ENCODE peak calls at places on chromosomes 1 and 21, in six cellular contexts. C, I, H, L, B and O are unnamed samples.

GRCh38 chr21:36811762-36812161 is 112.8 kb downstream of the SIM2 start:
- DNase-seq in C (no peak), B (no peak), H (no peak), L (no peak), I (no peak), O (no peak)

GRCh38 chr1:187646536-187647128 is 817.9 kb downstream of the PLA2G4A start:
- DNase-seq in B (no peak), H (no peak), C (no peak), I (no peak), L (no peak), O (no peak)

GRCh38 chr1:31791131-31791858 is 24.5 kb downstream of the SPOCD1 start:
- DNase-seq in I (no peak), C (no peak), H (no peak), B (no peak), L (no peak), O (no peak)

GRCh38 chr1:39694026-39694425 is 2.8 kb upstream of the HPCAL4 start:
- DNase-seq in H (no peak), B (no peak), L (no peak), C (no peak), I (no peak), O (no peak)

GRCh38 chr1:156117414-156118174 is 3.1 kb downstream of the LMNA start:
- DNase-seq in L (no peak), H (no peak), C (no peak), I (no peak), B (no peak), O (no peak)

GRCh38 chr1:192877283-192877886 is 68.5 kb downstream of the RGS2 start:
- DNase-seq in L (no peak), I (no peak), C (no peak), H (no peak), B (no peak), O (no peak)

GRCh38 chr1:39395357-39395831 is 96.0 kb upstream of the BMP8A start:
- DNase-seq in I (peak), C (no peak), H (peak), L (no peak), B (no peak), O (peak)

GRCh38 chr1:84268346-84268745 is 33.2 kb upstream of the SAMD13 start:
- DNase-seq in C (no peak), H (no peak), L (no peak), B (no peak), I (no peak), O (no peak)

GRCh38 chr1:87236585-87236984 is 92.1 kb upstream of the LMO4 start:
- DNase-seq in H (no peak), C (no peak), I (no peak), L (no peak), B (no peak), O (no peak)

GRCh38 chr1:6922096-6922931 is 137.1 kb downstream of the CAMTA1 start:
- DNase-seq in C (peak), I (no peak), H (peak), L (peak), B (no peak), O (no peak)

GRCh38 chr1:186503210-186503609 is 42.3 kb upstream of the PDC start:
- DNase-seq in L (no peak), H (no peak), I (no peak), C (no peak), B (no peak), O (no peak)

GRCh38 chr1:228287541-228288425 is 79.9 kb downstream of the OBSCN start:
- DNase-seq in I (no peak), H (no peak), B (no peak), L (no peak), C (peak), O (no peak)

GRCh38 chr1:154719586-154720327 is 111.8 kb upstream of the ADAR start:
- DNase-seq in I (no peak), H (no peak), L (no peak), B (no peak), C (no peak), O (no peak)

GRCh38 chr1:24721533-24721932 is 23.7 kb upstream of the CLIC4 start:
- DNase-seq in B (no peak), L (no peak), C (no peak), I (no peak), H (no peak), O (no peak)

GRCh38 chr1:24558902-24559791 is 3.3 kb downstream of the NCMAP start:
- DNase-seq in C (no peak), H (peak), I (peak), B (no peak), L (peak), O (peak)

GRCh38 chr1:8031176-8031785 is 5.2 kb upstream of the ERRFI1 start:
- DNase-seq in B (no peak), H (no peak), C (no peak), I (no peak), L (no peak), O (no peak)

GRCh38 chr1:200373811-200374231 is 36.0 kb downstream of the ZNF281 start:
- DNase-seq in C (no peak), I (no peak), L (no peak), B (no peak), H (no peak), O (no peak)

GRCh38 chr1:213409971-213410370 is 358.9 kb downstream of the RPS6KC1 start:
- DNase-seq in H (no peak), C (no peak), B (no peak), I (no peak), L (no peak), O (no peak)

GRCh38 chr21:38273745-38274544 is 17.2 kb downstream of the KCNJ15 start:
- DNase-seq in L (no peak), C (no peak), B (no peak), I (no peak), H (no peak), O (no peak)

GRCh38 chr1:59673575-59674467 is 140.9 kb upstream of the HOOK1 start:
- DNase-seq in I (no peak), B (no peak), C (no peak), L (peak), H (peak), O (peak)

GRCh38 chr1:36109041-36109679 is 15.9 kb downstream of the COL8A2 start:
- DNase-seq in H (no peak), L (no peak), I (no peak), B (no peak), C (no peak), O (peak)

GRCh38 chr1:235948774-235949427 is 82.2 kb upstream of the LYST start:
- DNase-seq in B (no peak), H (peak), I (no peak), C (no peak), L (no peak), O (no peak)

GRCh38 chr21:24014381-24014780 is 1592.9 kb downstream of the MRPL39 start:
- DNase-seq in L (no peak), B (no peak), I (no peak), C (no peak), H (no peak), O (no peak)

GRCh38 chr1:24742090-24742938 is 2.9 kb upstream of the CLIC4 start:
- DNase-seq in H (peak), B (no peak), L (peak), I (no peak), C (no peak), O (no peak)

GRCh38 chr1:63773815-63774616 is at the start of gene ROR1:
- DNase-seq in C (peak), B (peak), H (peak), I (peak), L (peak), O (peak)

GRCh38 chr21:25501996-25502665 is 105.2 kb downstream of the MRPL39 start:
- DNase-seq in C (no peak), H (no peak), L (no peak), I (no peak), B (no peak), O (no peak)

GRCh38 chr1:93317207-93317606 is 28.5 kb upstream of the DR1 start:
- DNase-seq in B (no peak), I (no peak), H (no peak), C (peak), L (peak), O (no peak)

GRCh38 chr1:58931761-58932160 is 147.9 kb upstream of the JUN start:
- DNase-seq in H (no peak), I (no peak), C (no peak), B (no peak), L (no peak), O (no peak)

GRCh38 chr1:7482772-7483495 is 288.2 kb upstream of the VAMP3 start:
- DNase-seq in I (no peak), H (no peak), C (no peak), L (no peak), B (no peak), O (no peak)

DNA sequence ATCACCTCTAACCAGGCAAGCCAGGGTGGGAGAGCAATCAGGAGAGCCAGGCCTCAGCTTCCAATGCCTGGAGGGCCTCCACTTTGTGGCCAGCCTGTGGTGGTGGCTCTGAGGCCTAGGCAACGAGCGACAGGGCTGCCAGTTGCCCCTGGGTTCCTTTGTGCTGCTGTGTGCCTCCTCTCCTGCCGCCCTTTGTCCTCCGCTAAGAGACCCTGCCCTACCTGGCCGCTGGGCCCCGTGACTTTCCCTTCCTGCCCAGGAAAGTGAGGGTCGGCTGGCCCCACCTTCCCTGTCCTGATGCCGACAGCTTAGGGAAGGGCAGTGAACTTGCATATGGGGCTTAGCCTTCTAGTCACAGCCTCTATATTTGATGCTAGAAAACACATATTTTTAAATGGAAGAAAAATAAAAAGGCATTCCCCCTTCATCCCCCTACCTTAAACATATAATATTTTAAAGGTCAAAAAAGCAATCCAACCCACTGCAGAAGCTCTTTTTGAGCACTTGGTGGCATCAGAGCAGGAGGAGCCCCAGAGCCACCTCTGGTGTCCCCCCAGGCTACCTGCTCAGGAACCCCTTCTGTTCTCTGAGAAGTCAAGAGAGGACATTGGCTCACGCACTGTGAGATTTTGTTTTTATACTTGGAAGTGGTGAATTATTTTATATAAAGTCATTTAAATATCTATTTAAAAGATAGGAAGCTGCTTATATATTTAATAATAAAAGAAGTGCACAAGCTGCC is 19.8 kb downstream of the CSF1 start:
- DNase-seq in B (no peak), L (no peak), C (no peak), H (no peak), I (no peak), O (no peak)
- TF ChIP-seq CTCF in B (no peak), L (no peak), C (no peak), H (no peak), I (peak), O (no peak)

GRCh38 chr1:153192697-153193096 is 10.5 kb upstream of the LELP1 start:
- DNase-seq in B (no peak), L (no peak), I (no peak), C (no peak), H (no peak), O (peak)
- TF ChIP-seq CTCF in B (peak), L (no peak), I (no peak), C (no peak), H (no peak), O (peak)

GRCh38 chr1:9593492-9594465 is 5.1 kb downstream of the TMEM201 start:
- DNase-seq in I (no peak), B (peak), L (peak), C (no peak), H (peak), O (peak)
- TF ChIP-seq CTCF in I (no peak), B (no peak), L (no peak), C (no peak), H (no peak), O (no peak)

GRCh38 chr1:91545506-91546300 is 45.1 kb downstream of the CDC7 start:
- DNase-seq in L (no peak), B (no peak), H (no peak), I (no peak), C (no peak), O (no peak)

GRCh38 chr1:91549041-91549735 is 48.5 kb downstream of the CDC7 start:
- DNase-seq in I (no peak), B (no peak), L (peak), C (no peak), H (no peak), O (no peak)

GRCh38 chr1:91548382-91549040 is 47.9 kb downstream of the CDC7 start:
- DNase-seq in B (no peak), L (no peak), I (no peak), C (no peak), H (no peak), O (no peak)

GRCh38 chr1:91546301-91546581 is 45.6 kb downstream of the CDC7 start:
- DNase-seq in B (no peak), I (no peak), H (no peak), C (no peak), L (no peak), O (no peak)

GRCh38 chr1:91546876-91547275 is 46.2 kb downstream of the CDC7 start:
- DNase-seq in L (no peak), I (no peak), B (no peak), H (no peak), C (no peak), O (no peak)
- TF ChIP-seq CTCF in L (peak), I (peak), B (no peak), H (no peak), C (no peak), O (no peak)

GRCh38 chr1:230919201-230919600 is 50.9 kb upstream of the C1orf198 start:
- DNase-seq in B (no peak), I (no peak), L (peak), H (peak), C (no peak), O (no peak)

GRCh38 chr1:230913496-230913895 is 45.2 kb upstream of the C1orf198 start:
- DNase-seq in L (no peak), C (no peak), I (no peak), H (no peak), B (no peak), O (no peak)

GRCh38 chr1:230915079-230915478 is 46.8 kb upstream of the C1orf198 start:
- DNase-seq in L (no peak), H (no peak), I (no peak), C (no peak), B (no peak), O (peak)

GRCh38 chr1:230917284-230918135 is 49.2 kb upstream of the C1orf198 start:
- DNase-seq in C (no peak), H (peak), L (peak), B (peak), I (peak), O (peak)

GRCh38 chr1:230916607-230917283 is 48.4 kb upstream of the C1orf198 start:
- DNase-seq in H (no peak), B (no peak), I (no peak), L (no peak), C (no peak), O (no peak)
- TF ChIP-seq CTCF in H (no peak), B (no peak), I (no peak), L (no peak), C (no peak), O (no peak)

GRCh38 chr1:71170925-71171324 is 90.1 kb upstream of the ZRANB2 start:
- DNase-seq in H (no peak), C (no peak), L (no peak), I (no peak), B (no peak), O (no peak)
- TF ChIP-seq CTCF in H (no peak), C (no peak), L (no peak), I (no peak), B (no peak), O (no peak)

GRCh38 chr21:34807881-34808568 is 139.2 kb downstream of the CLIC6 start:
- DNase-seq in B (no peak), C (peak), L (no peak), I (peak), H (no peak), O (peak)
- TF ChIP-seq CTCF in B (no peak), C (no peak), L (no peak), I (no peak), H (no peak), O (no peak)